ENCODE peak calls at places on chromosomes 11 and 22, in four cellular contexts. Z, Q, W and B are unnamed samples.

GRCh38 chr11:129331217-129331616 is 44.4 kb upstream of the BARX2 start:
- DNase-seq in Z (no peak), Q (no peak), W (peak), B (no peak)

GRCh38 chr11:80214413-80214812 is 773.6 kb upstream of the TENM4 start:
- DNase-seq in Z (no peak), Q (no peak), W (no peak), B (no peak)

GRCh38 chr11:44178381-44178780 is 82.9 kb downstream of the EXT2 start:
- DNase-seq in Z (peak), Q (no peak), W (peak), B (no peak)

GRCh38 chr11:117535201-117535869 is 207.7 kb downstream of the CEP164 start:
- DNase-seq in Z (no peak), Q (peak), W (no peak), B (peak)

GRCh38 chr11:75342966-75343870 is 8.2 kb downstream of the ARRB1 start:
- DNase-seq in Z (peak), Q (no peak), W (no peak), B (no peak)

GRCh38 chr22:45212992-45213751 is 27.5 kb downstream of the KIAA0930 start:
- DNase-seq in Z (no peak), Q (peak), W (peak), B (peak)

GRCh38 chr11:111449696-111450479 is 62.3 kb downstream of the BTG4 start:
- DNase-seq in Z (no peak), Q (peak), W (no peak), B (no peak)

GRCh38 chr11:123549901-123550619 is 104.4 kb downstream of the SCN3B start:
- DNase-seq in Z (no peak), Q (no peak), W (peak), B (no peak)

GRCh38 chr11:96207459-96208449 is 135.2 kb downstream of the MAML2 start:
- DNase-seq in Z (no peak), Q (no peak), W (no peak), B (no peak)

GRCh38 chr11:45655347-45655756 is 10.1 kb downstream of the CHST1 start:
- DNase-seq in Z (peak), Q (peak), W (peak), B (peak)

GRCh38 chr11:28491431-28491830 is 383.2 kb downstream of the METTL15 start:
- DNase-seq in Z (no peak), Q (no peak), W (peak), B (no peak)